ENCODE peak calls at places on chromosome 9, in four cellular contexts. X, G, V and N are unnamed samples. For H3K4me1, the result is how much of the 10 kb centered on the place peaks cover.

GRCh38 chr9:136916330-136917184 is 28.0 kb downstream of the FBXW5 start:
- DNase-seq in X (no peak), G (no peak), V (no peak), N (no peak)

GRCh38 chr9:101716629-101717028 is 21.8 kb downstream of the GRIN3A start:
- DNase-seq in X (no peak), G (no peak), V (no peak), N (no peak)

GRCh38 chr9:95764490-95764889 is 111.0 kb upstream of the ERCC6L2 start:
- DNase-seq in X (no peak), G (no peak), V (no peak), N (no peak)

GRCh38 chr9:32136700-32137339 is 247.6 kb upstream of the ACO1 start:
- DNase-seq in X (no peak), G (no peak), V (no peak), N (no peak)

GRCh38 chr9:136259836-136260235 is 14.2 kb upstream of the QSOX2 start:
- DNase-seq in X (no peak), G (no peak), V (no peak), N (no peak)

GRCh38 chr9:98315551-98316060 is 60.2 kb upstream of the TBC1D2 start:
- DNase-seq in X (peak), G (peak), V (peak), N (peak)

GRCh38 chr9:96009690-96010477 is 134.4 kb downstream of the ERCC6L2 start:
- DNase-seq in X (no peak), G (no peak), V (no peak), N (peak)

GRCh38 chr9:32565967-32566366 is 7.0 kb downstream of the NDUFB6 start:
- DNase-seq in X (no peak), G (no peak), V (no peak), N (no peak)

GRCh38 chr9:121667890-121668289 is 16.5 kb downstream of the DAB2IP start:
- DNase-seq in X (no peak), G (no peak), V (no peak), N (no peak)

GRCh38 chr9:116494815-116495634 is 192.1 kb upstream of the TRIM32 start:
- DNase-seq in X (no peak), G (no peak), V (no peak), N (no peak)

GRCh38 chr9:109224751-109225150 is 57.7 kb upstream of the FRRS1L start:
- DNase-seq in X (no peak), G (no peak), V (no peak), N (no peak)

GRCh38 chr9:22039258-22039657 is 30.2 kb upstream of the CDKN2B start:
- DNase-seq in X (no peak), G (no peak), V (peak), N (no peak)

GRCh38 chr9:91807640-91808246 is 142.3 kb downstream of the ROR2 start:
- DNase-seq in X (no peak), G (peak), V (no peak), N (no peak)

GRCh38 chr9:136846376-136847064 is 2.7 kb upstream of the PHPT1 start:
- DNase-seq in X (no peak), G (no peak), V (no peak), N (no peak)

GRCh38 chr9:37466037-37466709 is 923 bp upstream of the ZBTB5 start:
- DNase-seq in X (peak), G (peak), V (peak), N (no peak)

GRCh38 chr9:77980622-77981021 is 51.0 kb downstream of the GNAQ start:
- DNase-seq in X (no peak), G (no peak), V (peak), N (no peak)

GRCh38 chr9:98860871-98861293 is 53.4 kb downstream of the GALNT12 start:
- DNase-seq in X (peak), G (peak), V (peak), N (no peak)

GRCh38 chr9:15146121-15146820 is 160.7 kb downstream of the TTC39B start:
- DNase-seq in X (no peak), G (no peak), V (no peak), N (no peak)

GRCh38 chr9:104863180-104863883 is 64.6 kb downstream of the ABCA1 start:
- DNase-seq in X (no peak), G (no peak), V (peak), N (peak)

GRCh38 chr9:30015073-30015472 is 2369.4 kb upstream of the ACO1 start:
- DNase-seq in X (no peak), G (no peak), V (no peak), N (no peak)

GRCh38 chr9:100346836-100347235 is 5.9 kb downstream of the TEX10 start:
- DNase-seq in X (no peak), G (no peak), V (peak), N (no peak)

GRCh38 chr9:72891043-72891442 is 61.8 kb downstream of the ALDH1A1 start:
- DNase-seq in X (no peak), G (no peak), V (no peak), N (no peak)

GRCh38 chr9:68690088-68690487 is 15.0 kb upstream of the PIP5K1B start:
- DNase-seq in X (peak), G (no peak), V (peak), N (no peak)

GRCh38 chr9:72809586-72809985 is 143.3 kb downstream of the ALDH1A1 start:
- DNase-seq in X (no peak), G (no peak), V (no peak), N (no peak)

GRCh38 chr9:107260437-107261081 is 22.5 kb upstream of the RAD23B start:
- DNase-seq in X (no peak), G (no peak), V (no peak), N (no peak)

GRCh38 chr9:108569624-108570023 is 286.2 kb downstream of the ACTL7B start:
- DNase-seq in X (no peak), G (no peak), V (peak), N (no peak)

GRCh38 chr9:16321461-16322119 is 548.9 kb downstream of the BNC2 start:
- DNase-seq in X (peak), G (no peak), V (peak), N (no peak)

GRCh38 chr9:116238751-116239340 is 85.3 kb downstream of the PAPPA start:
- DNase-seq in X (no peak), G (no peak), V (peak), N (no peak)

GRCh38 chr9:84226126-84226525 is 114.4 kb downstream of the SLC28A3 start:
- DNase-seq in X (no peak), G (no peak), V (no peak), N (no peak)

GRCh38 chr9:110114086-110114887 is 93.7 kb downstream of the C9orf152 start:
- DNase-seq in X (no peak), G (no peak), V (no peak), N (no peak)

GRCh38 chr9:16521868-16522381 is 348.5 kb downstream of the BNC2 start:
- DNase-seq in X (peak), G (peak), V (peak), N (no peak)

GRCh38 chr9:21121595-21122251 is 19.9 kb downstream of the IFNW1 start:
- DNase-seq in X (no peak), G (no peak), V (no peak), N (no peak)

GRCh38 chr9:89668216-89668867 is 63.5 kb downstream of the GADD45G start:
- DNase-seq in X (no peak), G (no peak), V (no peak), N (no peak)
- H3K4me1 ChIP-seq in X (under half), G (under half), V (under half), N (under half)

GRCh38 chr9:27672730-27673129 is 99.4 kb upstream of the C9orf72 start:
- DNase-seq in X (no peak), G (no peak), V (no peak), N (no peak)

GRCh38 chr9:27676827-27677226 is 103.5 kb upstream of the C9orf72 start:
- DNase-seq in X (no peak), G (no peak), V (no peak), N (no peak)

GRCh38 chr9:27673626-27674025 is 100.3 kb upstream of the C9orf72 start:
- DNase-seq in X (no peak), G (no peak), V (peak), N (no peak)

GRCh38 chr9:27675354-27675753 is 102.1 kb upstream of the C9orf72 start:
- DNase-seq in X (no peak), G (no peak), V (no peak), N (no peak)

DNA sequence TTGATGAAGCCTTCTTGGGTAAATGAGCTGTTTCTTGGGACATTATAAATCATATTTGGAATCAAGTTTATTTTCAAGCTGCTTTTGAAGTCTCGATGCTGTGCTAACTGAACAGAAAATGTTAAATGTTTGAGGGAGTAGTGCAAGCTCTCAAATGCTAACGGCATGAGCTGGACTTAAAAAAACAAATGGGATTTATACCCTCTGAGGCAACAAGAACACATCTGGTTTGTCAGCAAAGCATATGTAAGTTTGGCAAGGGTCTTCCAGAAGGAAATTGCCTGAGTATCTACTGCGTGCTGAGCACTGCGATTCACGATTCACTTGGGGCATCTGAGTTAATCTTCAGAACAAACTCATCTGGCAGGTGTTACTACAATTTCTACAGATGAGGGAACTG is 98.3 kb upstream of the C9orf72 start:
- DNase-seq in X (no peak), G (no peak), V (peak), N (no peak)
- H3K4me1 ChIP-seq in X (under half), G (under half), V (under half), N (under half)

GRCh38 chr9:129145841-129146292 is 32.2 kb downstream of the IER5L start:
- DNase-seq in X (peak), G (peak), V (peak), N (no peak)

GRCh38 chr9:129146441-129146933 is 31.6 kb downstream of the IER5L start:
- DNase-seq in X (peak), G (no peak), V (peak), N (no peak)

GRCh38 chr9:129143031-129143441 is 31.8 kb downstream of the PTPA start:
- DNase-seq in X (peak), G (peak), V (peak), N (peak)

GRCh38 chr9:129143461-129143927 is 32.3 kb downstream of the PTPA start:
- DNase-seq in X (peak), G (peak), V (peak), N (no peak)

DNA sequence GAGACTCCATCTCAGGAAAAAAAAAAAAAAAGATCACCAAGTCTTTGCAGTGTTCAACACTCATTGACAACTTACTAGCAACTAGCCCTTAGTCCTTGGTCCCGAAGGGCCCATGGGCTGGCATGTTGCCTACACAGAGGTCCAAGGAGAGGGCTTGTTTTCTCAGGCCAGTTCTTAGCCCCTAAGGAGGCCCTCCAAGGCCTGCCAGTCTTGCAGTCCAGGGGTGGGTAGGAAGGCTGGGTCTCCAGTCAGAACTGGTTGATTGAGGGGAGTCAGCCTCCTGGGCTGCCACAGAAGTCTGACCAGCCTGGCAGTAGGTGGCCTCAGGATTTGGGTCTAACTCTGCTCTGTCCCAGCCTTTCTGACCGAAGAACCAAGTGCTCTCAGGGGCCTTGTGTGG is 32.7 kb downstream of the IER5L start:
- DNase-seq in X (no peak), G (no peak), V (peak), N (no peak)
- H3K4me1 ChIP-seq in X (half or more), G (half or more), V (half or more), N (under half)

GRCh38 chr9:89407070-89407469 is 88.8 kb downstream of the SECISBP2 start:
- DNase-seq in X (no peak), G (no peak), V (peak), N (no peak)
- H3K4me1 ChIP-seq in X (under half), G (under half), V (under half), N (half or more)

GRCh38 chr9:125189011-125189360 is 617 bp downstream of the PPP6C start:
- DNase-seq in X (peak), G (peak), V (no peak), N (peak)
- H3K4me1 ChIP-seq in X (half or more), G (half or more), V (under half), N (half or more)

GRCh38 chr9:86838883-86839497 is 108.3 kb downstream of the GAS1 start:
- DNase-seq in X (peak), G (peak), V (no peak), N (no peak)
- H3K4me1 ChIP-seq in X (under half), G (under half), V (under half), N (under half)

DNA sequence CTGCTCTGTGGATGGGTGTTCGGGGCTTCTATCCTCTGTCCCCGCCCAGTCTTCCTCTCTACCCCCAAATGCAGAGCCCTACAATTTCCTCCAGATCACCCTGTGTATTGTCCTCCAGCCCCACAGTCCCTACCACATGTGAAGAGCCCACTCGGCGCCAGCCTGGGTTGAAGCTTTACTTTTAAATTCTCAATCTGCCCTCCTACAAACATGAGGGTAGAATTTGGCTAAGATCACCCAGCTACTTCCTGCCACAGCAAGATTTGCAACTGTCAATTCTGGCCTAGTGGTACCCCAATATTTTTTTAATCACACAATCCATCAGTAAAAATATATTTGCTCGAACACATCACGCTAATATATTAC is 3.9 kb downstream of the AKNA start:
- DNase-seq in X (no peak), G (no peak), V (no peak), N (peak)
- H3K4me1 ChIP-seq in X (half or more), G (under half), V (under half), N (half or more)

DNA sequence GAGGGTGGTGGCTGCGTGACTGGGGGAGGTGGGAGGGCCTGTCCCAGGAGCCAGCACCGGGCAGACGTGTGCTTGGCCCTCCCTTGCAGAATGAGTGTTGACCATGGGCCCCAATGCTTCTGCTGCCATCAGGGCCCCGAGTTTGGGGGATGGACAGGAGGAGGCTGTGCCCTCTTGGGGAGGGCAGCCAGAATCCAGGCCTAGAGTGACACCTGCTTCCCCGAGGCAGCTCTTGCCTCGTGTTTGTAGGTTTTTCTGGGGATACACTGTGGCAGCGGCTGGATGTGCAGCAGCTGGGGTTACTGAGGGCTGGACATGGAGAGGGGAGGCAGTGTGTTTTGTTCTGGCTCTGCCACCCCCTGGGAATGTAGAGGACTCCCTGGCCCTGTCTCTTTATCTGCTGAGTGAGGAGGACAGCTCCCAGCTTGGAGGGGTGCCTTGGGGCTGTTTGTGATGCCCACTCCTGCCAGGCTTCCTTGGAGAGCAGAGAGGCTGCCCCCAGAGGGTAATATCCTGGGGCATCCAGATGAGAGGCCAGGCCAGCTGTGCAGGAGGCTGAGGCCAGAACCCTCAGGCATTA is 22.7 kb downstream of the WNK2 start:
- DNase-seq in X (peak), G (peak), V (no peak), N (no peak)
- H3K4me1 ChIP-seq in X (half or more), G (half or more), V (half or more), N (under half)

GRCh38 chr9:114390952-114391351 is 3.2 kb upstream of the AKNA start:
- DNase-seq in X (no peak), G (no peak), V (no peak), N (no peak)
- H3K4me1 ChIP-seq in X (half or more), G (under half), V (under half), N (half or more)